ENCODE peak calls at places on chromosomes 1 and 21, in four cellular contexts. G is GM20000, J is hepatic stellate cell, B is Right ventricle myocardium inferior. U is an unnamed sample.

GRCh38 chr1:86782482-86782881 is 78.1 kb downstream of the SH3GLB1 start:
- DNase-seq in G (no peak), B (no peak), J (no peak), U (no peak)

GRCh38 chr1:96581786-96582185 is 139.8 kb upstream of the PTBP2 start:
- DNase-seq in G (no peak), J (no peak), B (no peak), U (no peak)

GRCh38 chr21:43766734-43767497 is 9.2 kb downstream of the CSTB start:
- DNase-seq in B (peak; percentile 56), J (no peak), G (no peak), U (no peak)

GRCh38 chr1:1927751-1928150 is 8.7 kb upstream of the TMEM52 start:
- DNase-seq in J (no peak), G (no peak), B (peak; percentile 48), U (no peak)

GRCh38 chr1:214476958-214477870 is 74.2 kb downstream of the PTPN14 start:
- DNase-seq in G (no peak), B (no peak), J (peak; percentile 36), U (no peak)

GRCh38 chr1:11862890-11863289 is 4.1 kb upstream of the NPPB start:
- DNase-seq in G (no peak), B (no peak), J (no peak), U (no peak)

GRCh38 chr1:68904472-68904871 is 407.6 kb upstream of the DEPDC1 start:
- DNase-seq in B (no peak), J (no peak), G (no peak), U (no peak)

GRCh38 chr1:107594541-107594940 is 370.4 kb downstream of the VAV3 start:
- DNase-seq in G (no peak), J (no peak), B (no peak), U (no peak)

GRCh38 chr21:46366091-46366490 is 42.1 kb downstream of the PCNT start:
- DNase-seq in B (peak; percentile 46), G (no peak), J (no peak), U (no peak)

GRCh38 chr1:32007591-32007940 is 6.1 kb upstream of the KHDRBS1 start:
- DNase-seq in G (no peak), B (no peak), J (no peak), U (no peak)

GRCh38 chr1:93087532-93087931 is 8.4 kb downstream of the MTF2 start:
- DNase-seq in B (no peak), G (no peak), J (no peak), U (no peak)